ENCODE peak calls at places on chromosomes 16 and 17, in nine cellular contexts. One of them, this sample, is unnamed.

GRCh38 chr17:21292867-21293845 is 8.6 kb downstream of the MAP2K3 start:
- DNase-seq in lung: no peak
- DNase-seq in adrenal gland: no peak
- DNase-seq in cardiac muscle cell: no peak
- DNase-seq in brain microvascular endothelial cell: no peak
- DNase-seq in PC-9: no peak
- DNase-seq in neural progenitor cell: no peak
- DNase-seq in breast epithelium: no peak
- DNase-seq in right atrium auricular region: no peak
- DNase-seq in this sample: no peak

GRCh38 chr17:42060231-42060630 is 9.8 kb upstream of the C17orf113 start:
- DNase-seq in adrenal gland: no peak
- DNase-seq in neural progenitor cell: no peak
- DNase-seq in PC-9: no peak
- DNase-seq in cardiac muscle cell: no peak
- DNase-seq in right atrium auricular region: no peak
- DNase-seq in lung: no peak
- DNase-seq in brain microvascular endothelial cell: no peak
- DNase-seq in breast epithelium: no peak
- DNase-seq in this sample: no peak

GRCh38 chr16:85591381-85591780 is 21.7 kb upstream of the GSE1 start:
- DNase-seq in neural progenitor cell: no peak
- DNase-seq in breast epithelium: no peak
- DNase-seq in adrenal gland: no peak
- DNase-seq in brain microvascular endothelial cell: no peak
- DNase-seq in right atrium auricular region: no peak
- DNase-seq in cardiac muscle cell: no peak
- DNase-seq in PC-9: no peak
- DNase-seq in lung: no peak
- DNase-seq in this sample: no peak

GRCh38 chr17:30554839-30555751 is 77.9 kb downstream of the GOSR1 start:
- DNase-seq in adrenal gland: no peak
- DNase-seq in cardiac muscle cell: peak
- DNase-seq in brain microvascular endothelial cell: peak
- DNase-seq in lung: no peak
- DNase-seq in right atrium auricular region: peak
- DNase-seq in PC-9: no peak
- DNase-seq in neural progenitor cell: peak
- DNase-seq in breast epithelium: no peak
- DNase-seq in this sample: no peak

GRCh38 chr16:88922114-88922825 is 54.7 kb downstream of the CBFA2T3 start:
- DNase-seq in brain microvascular endothelial cell: peak
- DNase-seq in adrenal gland: peak
- DNase-seq in neural progenitor cell: peak
- DNase-seq in PC-9: no peak
- DNase-seq in cardiac muscle cell: no peak
- DNase-seq in right atrium auricular region: peak
- DNase-seq in lung: peak
- DNase-seq in breast epithelium: no peak
- DNase-seq in this sample: no peak

GRCh38 chr17:6862822-6863221 is 31.3 kb upstream of the TEKT1 start:
- DNase-seq in right atrium auricular region: no peak
- DNase-seq in neural progenitor cell: no peak
- DNase-seq in PC-9: no peak
- DNase-seq in adrenal gland: no peak
- DNase-seq in breast epithelium: no peak
- DNase-seq in cardiac muscle cell: no peak
- DNase-seq in brain microvascular endothelial cell: no peak
- DNase-seq in lung: no peak
- DNase-seq in this sample: no peak

GRCh38 chr17:34178047-34178446 is 77.0 kb upstream of the CCL2 start:
- DNase-seq in PC-9: no peak
- DNase-seq in breast epithelium: no peak
- DNase-seq in brain microvascular endothelial cell: no peak
- DNase-seq in neural progenitor cell: peak
- DNase-seq in right atrium auricular region: no peak
- DNase-seq in lung: no peak
- DNase-seq in cardiac muscle cell: peak
- DNase-seq in adrenal gland: no peak
- DNase-seq in this sample: no peak

GRCh38 chr17:75832164-75832651 is 12.0 kb downstream of the UNC13D start:
- DNase-seq in right atrium auricular region: no peak
- DNase-seq in neural progenitor cell: no peak
- DNase-seq in cardiac muscle cell: no peak
- DNase-seq in adrenal gland: no peak
- DNase-seq in lung: no peak
- DNase-seq in brain microvascular endothelial cell: peak
- DNase-seq in PC-9: no peak
- DNase-seq in breast epithelium: no peak
- DNase-seq in this sample: no peak

GRCh38 chr16:19389246-19389645 is 28.4 kb upstream of the TMC5 start:
- DNase-seq in brain microvascular endothelial cell: no peak
- DNase-seq in breast epithelium: peak
- DNase-seq in right atrium auricular region: no peak
- DNase-seq in cardiac muscle cell: peak
- DNase-seq in lung: peak
- DNase-seq in adrenal gland: peak
- DNase-seq in neural progenitor cell: peak
- DNase-seq in PC-9: no peak
- DNase-seq in this sample: no peak

GRCh38 chr16:54281535-54282201 is 4.9 kb downstream of the IRX3 start:
- DNase-seq in breast epithelium: peak
- DNase-seq in neural progenitor cell: peak
- DNase-seq in lung: no peak
- DNase-seq in cardiac muscle cell: peak
- DNase-seq in adrenal gland: no peak
- DNase-seq in brain microvascular endothelial cell: no peak
- DNase-seq in right atrium auricular region: no peak
- DNase-seq in PC-9: no peak
- DNase-seq in this sample: no peak

GRCh38 chr16:17328971-17329370 is 141.8 kb downstream of the XYLT1 start:
- DNase-seq in breast epithelium: no peak
- DNase-seq in brain microvascular endothelial cell: no peak
- DNase-seq in right atrium auricular region: peak
- DNase-seq in neural progenitor cell: no peak
- DNase-seq in PC-9: no peak
- DNase-seq in cardiac muscle cell: no peak
- DNase-seq in lung: no peak
- DNase-seq in adrenal gland: no peak
- DNase-seq in this sample: no peak
- H3K27ac ChIP-seq in breast epithelium: peak
- H3K27ac ChIP-seq in brain microvascular endothelial cell: no peak
- H3K27ac ChIP-seq in right atrium auricular region: peak
- H3K27ac ChIP-seq in neural progenitor cell: no peak
- H3K27ac ChIP-seq in PC-9: no peak
- H3K27ac ChIP-seq in cardiac muscle cell: no peak
- H3K27ac ChIP-seq in lung: no peak
- H3K27ac ChIP-seq in adrenal gland: peak
- H3K27ac ChIP-seq in this sample: no peak

DNA sequence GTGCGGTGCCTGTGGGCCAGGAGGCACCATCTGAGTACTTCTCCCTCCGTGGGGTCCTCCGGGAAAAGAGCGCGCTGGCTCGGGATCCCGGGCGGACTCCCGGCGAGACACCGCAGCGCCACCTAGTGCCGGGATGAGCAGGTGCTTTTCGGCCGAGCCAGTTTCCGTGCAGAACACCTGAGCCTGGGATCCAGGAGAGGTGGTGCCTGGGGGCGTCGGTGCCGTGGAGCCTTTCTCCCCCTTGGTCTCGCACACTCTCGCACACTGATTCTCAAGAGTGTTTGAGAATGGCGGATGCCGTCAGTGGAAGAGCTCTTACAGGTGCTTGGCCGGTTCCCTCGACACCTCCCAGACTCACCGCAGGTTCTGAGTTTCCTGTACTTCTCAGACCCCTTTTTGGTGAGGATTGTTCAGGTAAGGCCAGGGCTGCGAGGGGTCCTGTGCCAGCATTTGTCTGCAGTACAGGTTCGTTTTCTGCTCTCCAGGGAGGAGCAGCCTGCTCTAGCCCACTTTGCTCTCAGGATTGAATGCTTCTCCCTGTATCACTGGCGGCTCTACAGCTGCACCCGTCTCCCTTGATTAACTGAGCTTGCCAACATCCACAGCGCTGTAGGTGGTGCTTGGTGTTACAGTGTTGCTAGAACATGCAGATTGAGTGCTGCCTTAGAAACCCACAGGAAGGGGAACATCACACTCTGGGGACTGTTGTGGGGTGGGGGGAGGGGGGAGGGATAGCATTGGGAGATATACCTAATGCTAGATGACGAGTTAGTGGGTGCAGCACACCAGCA is 23.4 kb downstream of the TBCD start:
- DNase-seq in PC-9: no peak
- DNase-seq in neural progenitor cell: peak
- DNase-seq in adrenal gland: peak
- DNase-seq in brain microvascular endothelial cell: no peak
- DNase-seq in cardiac muscle cell: peak
- DNase-seq in breast epithelium: peak
- DNase-seq in lung: peak
- DNase-seq in right atrium auricular region: no peak
- DNase-seq in this sample: peak
- H3K27ac ChIP-seq in PC-9: no peak
- H3K27ac ChIP-seq in neural progenitor cell: no peak
- H3K27ac ChIP-seq in adrenal gland: no peak
- H3K27ac ChIP-seq in brain microvascular endothelial cell: no peak
- H3K27ac ChIP-seq in cardiac muscle cell: no peak
- H3K27ac ChIP-seq in breast epithelium: no peak
- H3K27ac ChIP-seq in lung: no peak
- H3K27ac ChIP-seq in right atrium auricular region: no peak
- H3K27ac ChIP-seq in this sample: no peak

DNA sequence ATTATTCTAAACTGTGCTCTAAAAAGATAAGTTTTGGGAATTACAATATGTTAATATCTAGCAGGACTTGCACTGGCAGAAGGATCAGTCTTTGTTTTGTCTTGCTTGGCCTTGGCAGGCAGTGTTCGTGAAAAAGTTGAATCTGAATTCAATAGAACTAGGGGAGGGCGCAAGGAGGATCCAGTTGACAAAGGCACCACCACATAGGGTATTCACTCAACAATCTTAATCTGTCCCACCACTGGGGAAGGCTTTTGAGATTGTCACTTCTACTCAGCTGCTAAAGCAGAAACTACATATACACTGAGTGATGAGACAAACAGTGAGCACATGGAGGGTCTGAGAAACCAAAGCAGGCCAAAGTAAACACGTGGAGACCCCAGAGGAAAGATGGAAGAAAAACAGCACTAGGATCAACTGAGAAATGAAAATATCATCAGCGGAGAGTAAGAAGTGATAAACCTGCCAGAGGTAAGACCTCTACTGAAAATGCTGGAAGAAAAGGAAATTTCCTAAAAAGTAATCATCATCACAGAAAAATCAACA is 2.4 kb downstream of the AMFR start:
- DNase-seq in brain microvascular endothelial cell: no peak
- DNase-seq in lung: no peak
- DNase-seq in neural progenitor cell: peak
- DNase-seq in adrenal gland: no peak
- DNase-seq in right atrium auricular region: no peak
- DNase-seq in PC-9: no peak
- DNase-seq in cardiac muscle cell: no peak
- DNase-seq in breast epithelium: no peak
- DNase-seq in this sample: no peak
- H3K27ac ChIP-seq in brain microvascular endothelial cell: no peak
- H3K27ac ChIP-seq in lung: no peak
- H3K27ac ChIP-seq in neural progenitor cell: no peak
- H3K27ac ChIP-seq in adrenal gland: peak
- H3K27ac ChIP-seq in right atrium auricular region: no peak
- H3K27ac ChIP-seq in PC-9: no peak
- H3K27ac ChIP-seq in cardiac muscle cell: no peak
- H3K27ac ChIP-seq in breast epithelium: no peak
- H3K27ac ChIP-seq in this sample: peak

GRCh38 chr17:59101178-59101577 is 5.5 kb downstream of the TRIM37 start:
- DNase-seq in right atrium auricular region: no peak
- DNase-seq in neural progenitor cell: no peak
- DNase-seq in adrenal gland: no peak
- DNase-seq in PC-9: no peak
- DNase-seq in breast epithelium: no peak
- DNase-seq in lung: no peak
- DNase-seq in cardiac muscle cell: no peak
- DNase-seq in brain microvascular endothelial cell: no peak
- DNase-seq in this sample: no peak
- H3K27ac ChIP-seq in right atrium auricular region: no peak
- H3K27ac ChIP-seq in neural progenitor cell: no peak
- H3K27ac ChIP-seq in adrenal gland: no peak
- H3K27ac ChIP-seq in PC-9: no peak
- H3K27ac ChIP-seq in breast epithelium: no peak
- H3K27ac ChIP-seq in lung: no peak
- H3K27ac ChIP-seq in cardiac muscle cell: no peak
- H3K27ac ChIP-seq in brain microvascular endothelial cell: no peak
- H3K27ac ChIP-seq in this sample: no peak

GRCh38 chr16:56787185-56787584 is 57.3 kb downstream of the NUP93 start:
- DNase-seq in lung: no peak
- DNase-seq in cardiac muscle cell: peak
- DNase-seq in neural progenitor cell: peak
- DNase-seq in breast epithelium: no peak
- DNase-seq in right atrium auricular region: no peak
- DNase-seq in brain microvascular endothelial cell: no peak
- DNase-seq in PC-9: no peak
- DNase-seq in adrenal gland: no peak
- DNase-seq in this sample: no peak
- H3K27ac ChIP-seq in lung: no peak
- H3K27ac ChIP-seq in cardiac muscle cell: peak
- H3K27ac ChIP-seq in neural progenitor cell: peak
- H3K27ac ChIP-seq in breast epithelium: no peak
- H3K27ac ChIP-seq in right atrium auricular region: no peak
- H3K27ac ChIP-seq in brain microvascular endothelial cell: no peak
- H3K27ac ChIP-seq in PC-9: no peak
- H3K27ac ChIP-seq in adrenal gland: no peak
- H3K27ac ChIP-seq in this sample: no peak

GRCh38 chr16:84524346-84524920 is 20.0 kb upstream of the MEAK7 start:
- DNase-seq in lung: no peak
- DNase-seq in breast epithelium: no peak
- DNase-seq in cardiac muscle cell: no peak
- DNase-seq in brain microvascular endothelial cell: no peak
- DNase-seq in neural progenitor cell: no peak
- DNase-seq in right atrium auricular region: no peak
- DNase-seq in PC-9: no peak
- DNase-seq in adrenal gland: no peak
- DNase-seq in this sample: no peak

GRCh38 chr16:84527486-84528269 is 23.2 kb upstream of the MEAK7 start:
- DNase-seq in brain microvascular endothelial cell: no peak
- DNase-seq in right atrium auricular region: no peak
- DNase-seq in lung: no peak
- DNase-seq in neural progenitor cell: no peak
- DNase-seq in PC-9: no peak
- DNase-seq in cardiac muscle cell: no peak
- DNase-seq in breast epithelium: no peak
- DNase-seq in adrenal gland: peak
- DNase-seq in this sample: no peak

GRCh38 chr16:84529607-84530006 is 25.1 kb upstream of the MEAK7 start:
- DNase-seq in neural progenitor cell: no peak
- DNase-seq in breast epithelium: no peak
- DNase-seq in brain microvascular endothelial cell: no peak
- DNase-seq in cardiac muscle cell: no peak
- DNase-seq in adrenal gland: no peak
- DNase-seq in PC-9: no peak
- DNase-seq in lung: no peak
- DNase-seq in right atrium auricular region: no peak
- DNase-seq in this sample: no peak

GRCh38 chr16:84528317-84528716 is 23.9 kb upstream of the MEAK7 start:
- DNase-seq in adrenal gland: no peak
- DNase-seq in lung: no peak
- DNase-seq in neural progenitor cell: no peak
- DNase-seq in breast epithelium: no peak
- DNase-seq in right atrium auricular region: no peak
- DNase-seq in brain microvascular endothelial cell: no peak
- DNase-seq in cardiac muscle cell: no peak
- DNase-seq in PC-9: no peak
- DNase-seq in this sample: no peak

GRCh38 chr16:84526794-84527485 is 22.5 kb upstream of the MEAK7 start:
- DNase-seq in neural progenitor cell: peak
- DNase-seq in cardiac muscle cell: no peak
- DNase-seq in brain microvascular endothelial cell: no peak
- DNase-seq in adrenal gland: peak
- DNase-seq in PC-9: no peak
- DNase-seq in right atrium auricular region: no peak
- DNase-seq in breast epithelium: no peak
- DNase-seq in lung: no peak
- DNase-seq in this sample: no peak
- H3K27ac ChIP-seq in neural progenitor cell: peak
- H3K27ac ChIP-seq in cardiac muscle cell: no peak
- H3K27ac ChIP-seq in brain microvascular endothelial cell: no peak
- H3K27ac ChIP-seq in adrenal gland: peak
- H3K27ac ChIP-seq in PC-9: no peak
- H3K27ac ChIP-seq in right atrium auricular region: peak
- H3K27ac ChIP-seq in breast epithelium: peak
- H3K27ac ChIP-seq in lung: no peak
- H3K27ac ChIP-seq in this sample: no peak

This sample was measured in substantia nigra.